ENCODE peak calls at places on chromosome 17, in five cellular contexts. D is colonic mucosa; U is CD8-positive, alpha-beta T cell; M is adipocyte; W is prostate gland. K is an unnamed sample. For H3K4me1, the result is how much of the 10 kb centered on the place peaks cover.

GRCh38 chr17:11384131-11384530 is 143.1 kb downstream of the SHISA6 start:
- DNase-seq in D (no peak), U (no peak), M (no peak), W (no peak), K (no peak)

GRCh38 chr17:57834146-57834741 is 15.6 kb downstream of the MRPS23 start:
- DNase-seq in D (no peak), U (no peak), M (no peak), W (peak), K (peak)

GRCh38 chr17:33401253-33401652 is 108.2 kb upstream of the ASIC2 start:
- DNase-seq in D (no peak), U (no peak), M (no peak), W (no peak), K (no peak)

GRCh38 chr17:2239882-2240430 is 63.6 kb downstream of the SMG6 start:
- DNase-seq in D (no peak), U (no peak), M (peak), W (no peak), K (no peak)

GRCh38 chr17:64732336-64733006 is 70.4 kb upstream of the SMURF2 start:
- DNase-seq in D (no peak), U (no peak), M (peak), W (no peak), K (no peak)

GRCh38 chr17:45103269-45103795 is 29.0 kb downstream of the PLCD3 start:
- DNase-seq in D (no peak), U (no peak), M (no peak), W (no peak), K (no peak)

GRCh38 chr17:3969963-3970362 is 5.7 kb upstream of the ATP2A3 start:
- DNase-seq in D (no peak), U (no peak), M (no peak), W (no peak), K (no peak)

GRCh38 chr17:39665642-39666221 is 583 bp downstream of the TCAP start:
- DNase-seq in D (no peak), U (no peak), M (no peak), W (no peak), K (peak)

GRCh38 chr17:19260958-19261357 is 23.8 kb downstream of the EPN2 start:
- DNase-seq in D (no peak), U (no peak), M (no peak), W (no peak), K (no peak)

GRCh38 chr17:27633312-27634025 is 2.5 kb downstream of the LGALS9 start:
- DNase-seq in D (peak), U (no peak), M (no peak), W (no peak), K (no peak)

GRCh38 chr17:36857698-36858097 is 79.6 kb upstream of the LHX1 start:
- DNase-seq in D (no peak), U (no peak), M (no peak), W (no peak), K (no peak)

GRCh38 chr17:39867891-39868553 is at the start of gene ZPBP2:
- DNase-seq in D (no peak), U (peak), M (no peak), W (no peak), K (no peak)

GRCh38 chr17:17030515-17031211 is 11.6 kb upstream of the MPRIP start:
- DNase-seq in D (no peak), U (no peak), M (no peak), W (no peak), K (no peak)
- H3K4me1 ChIP-seq in D (under half), U (under half), M (under half), W (under half), K (under half)

GRCh38 chr17:7484964-7485377 is 805 bp downstream of the POLR2A start:
- DNase-seq in D (no peak), U (no peak), M (no peak), W (no peak), K (no peak)
- H3K4me1 ChIP-seq in D (under half), U (half or more), M (under half), W (under half), K (under half)

GRCh38 chr17:10033982-10034381 is 128.9 kb upstream of the RCVRN start:
- DNase-seq in D (no peak), U (no peak), M (no peak), W (no peak), K (no peak)

GRCh38 chr17:10032142-10032541 is 127.1 kb upstream of the RCVRN start:
- DNase-seq in D (no peak), U (no peak), M (peak), W (no peak), K (no peak)

GRCh38 chr17:10031606-10032005 is 126.5 kb upstream of the RCVRN start:
- DNase-seq in D (no peak), U (no peak), M (no peak), W (no peak), K (no peak)

GRCh38 chr17:10034719-10035475 is 129.8 kb upstream of the RCVRN start:
- DNase-seq in D (no peak), U (no peak), M (no peak), W (no peak), K (no peak)

GRCh38 chr17:10033449-10033848 is 128.4 kb upstream of the RCVRN start:
- DNase-seq in D (no peak), U (no peak), M (no peak), W (no peak), K (no peak)
- H3K4me1 ChIP-seq in D (under half), U (under half), M (half or more), W (under half), K (under half)

DNA sequence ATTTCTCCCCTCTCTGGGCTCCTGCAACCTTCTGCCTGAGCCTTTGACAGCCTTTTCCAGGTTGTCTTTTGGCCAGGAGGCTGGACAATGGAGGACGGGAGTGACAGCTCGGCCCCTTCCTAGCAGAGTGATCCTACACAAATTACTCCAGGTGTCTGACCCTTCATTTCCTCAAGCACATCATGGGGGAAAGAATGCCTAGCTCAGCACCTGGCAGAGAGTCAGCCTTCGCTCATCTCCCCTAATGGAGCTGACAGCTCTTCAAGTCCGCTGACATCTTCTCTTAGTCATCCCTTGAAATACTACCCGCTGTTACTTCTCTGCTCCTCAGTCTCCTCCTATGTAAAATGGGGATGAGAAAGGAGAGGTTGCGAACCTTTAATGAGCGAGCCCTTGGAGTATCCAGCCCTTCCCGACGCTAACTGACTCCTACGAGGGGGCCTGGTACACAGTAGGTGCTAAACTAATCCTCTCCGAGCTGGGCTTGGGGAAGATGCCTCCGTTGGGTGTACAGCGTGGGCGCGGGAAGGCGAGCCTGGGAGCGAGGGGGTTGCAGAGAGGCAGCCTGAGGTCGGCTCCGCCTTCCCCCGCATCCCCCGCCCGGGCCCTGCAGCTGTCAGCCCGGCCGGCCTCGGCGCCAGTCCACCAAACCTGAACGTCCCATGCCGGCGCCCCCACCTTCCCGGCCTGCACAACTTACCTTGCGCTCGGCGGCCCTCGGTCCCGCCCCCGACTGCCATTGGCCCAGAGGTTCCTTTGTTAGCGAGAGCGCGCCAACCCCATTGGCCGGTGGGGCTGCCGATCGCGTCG is 481 bp upstream of the MPRIP start:
- DNase-seq in D (peak), U (peak), M (peak), W (peak), K (peak)
- H3K4me1 ChIP-seq in D (under half), U (under half), M (under half), W (under half), K (under half)

GRCh38 chr17:75486151-75486550 is 29.2 kb downstream of the CASKIN2 start:
- DNase-seq in D (no peak), U (no peak), M (no peak), W (no peak), K (no peak)
- H3K4me1 ChIP-seq in D (under half), U (under half), M (under half), W (under half), K (under half)